ENCODE peak calls at places on chromosomes 13 and 19, in four cellular contexts. K, D, I and T are unnamed samples.
A peak's percentile ranks its signal among the peaks of the same experiment; 100 is the strongest.

GRCh38 chr13:110812869-110813645 is 99.6 kb downstream of the ING1 start:
- DNase-seq in D (peak; percentile 41), K (no peak), I (no peak), T (no peak)

GRCh38 chr19:12603714-12604113 is 6.9 kb downstream of the ZNF490 start:
- DNase-seq in K (peak; percentile 69), I (no peak), D (no peak), T (no peak)

GRCh38 chr13:20514866-20515265 is 10.8 kb downstream of the CRYL1 start:
- DNase-seq in K (no peak), D (no peak), I (no peak), T (no peak)

GRCh38 chr13:36329355-36329754 is 16.8 kb downstream of the SPART start:
- DNase-seq in K (no peak), D (no peak), I (no peak), T (no peak)

GRCh38 chr19:29372921-29373797 is 152.6 kb upstream of the VSTM2B start:
- DNase-seq in I (no peak), K (no peak), D (peak; percentile 27), T (no peak)

GRCh38 chr13:31168166-31168565 is 6.5 kb upstream of the HSPH1 start:
- DNase-seq in I (no peak), K (no peak), D (no peak), T (no peak)

GRCh38 chr19:28964500-28964899 is 248.5 kb downstream of the UQCRFS1 start:
- DNase-seq in K (no peak), I (no peak), D (no peak), T (no peak)

GRCh38 chr13:67736646-67737420 is 506.7 kb upstream of the PCDH9 start:
- DNase-seq in K (no peak), D (no peak), I (peak; percentile 5), T (peak; percentile 66)

GRCh38 chr13:111114362-111115050 is 604 bp upstream of the ARHGEF7 start:
- DNase-seq in D (no peak), K (no peak), I (no peak), T (no peak)

GRCh38 chr19:18414504-18415176 is 4.6 kb upstream of the SSBP4 start:
- DNase-seq in K (no peak), D (no peak), I (no peak), T (no peak)

GRCh38 chr19:18412610-18413239 is 6.5 kb upstream of the SSBP4 start:
- DNase-seq in I (no peak), D (no peak), K (no peak), T (no peak)

GRCh38 chr19:18416778-18417249 is 2.4 kb upstream of the SSBP4 start:
- DNase-seq in I (peak; percentile 70), K (no peak), D (peak; percentile 86), T (no peak)

GRCh38 chr19:18417250-18418033 is 1.8 kb upstream of the SSBP4 start:
- DNase-seq in I (peak; percentile 63), D (peak; percentile 85), K (no peak), T (no peak)

GRCh38 chr19:18415177-18415867 is 3.9 kb upstream of the SSBP4 start:
- DNase-seq in D (no peak), I (no peak), K (no peak), T (no peak)
- H3K4me3 ChIP-seq in D (no peak overlapping the region), I (no peak overlapping the region), K (peak overlapping the region; percentile 59), T (no peak overlapping the region)

DNA sequence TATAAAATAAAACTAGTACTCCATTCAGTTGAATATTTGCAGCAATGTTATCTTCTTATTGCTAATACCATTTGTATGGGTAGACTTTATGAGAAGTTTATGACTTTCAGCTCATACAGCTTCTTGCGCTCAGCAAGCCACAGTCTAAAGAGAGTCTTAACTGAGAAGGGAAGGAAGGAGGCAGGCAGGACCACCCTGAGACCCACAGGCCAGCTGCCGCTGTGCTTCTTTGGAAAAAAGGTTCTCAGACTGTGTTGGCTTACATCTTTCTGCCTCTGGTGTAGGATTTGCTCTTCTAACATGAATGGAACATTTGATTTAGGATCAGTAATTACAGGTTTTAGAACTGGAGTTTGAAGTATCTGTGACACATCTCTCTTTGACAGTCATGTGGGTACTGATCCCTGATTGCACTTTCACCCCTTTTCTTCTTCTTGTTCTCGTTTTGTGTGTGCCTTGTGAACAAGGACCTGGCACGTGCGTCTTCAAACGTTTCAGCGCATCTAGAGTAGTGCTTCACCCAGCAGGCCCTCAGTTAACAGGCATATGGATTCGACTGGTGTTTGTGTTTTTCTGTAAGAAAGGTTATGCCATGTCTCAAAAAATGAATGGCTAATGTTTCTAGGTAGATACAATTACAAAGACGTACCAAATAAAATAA is 7.1 kb upstream of the GPR18 start:
- DNase-seq in D (no peak), K (no peak), I (no peak), T (no peak)
- TF ChIP-seq SUZ12 in D (no peak), K (no peak), I (no peak), T (no peak)

GRCh38 chr13:95168191-95168590 is 133.1 kb downstream of the ABCC4 start:
- DNase-seq in I (no peak), K (no peak), D (no peak), T (no peak)
- H3K9me3 ChIP-seq in I (no peaks in the 10 kb centered on the region), K (no peaks in the 10 kb centered on the region), D (no peaks in the 10 kb centered on the region), T (no peaks in the 10 kb centered on the region)

GRCh38 chr19:40442328-40443130 is 1.6 kb downstream of the SERTAD3 start:
- DNase-seq in K (no peak), I (no peak), D (no peak), T (no peak)
- H3K4me3 ChIP-seq in K (peak overlapping the region; percentile 91), I (peak overlapping the region; percentile 72), D (peak overlapping the region; percentile 97), T (peak overlapping the region; percentile 51)

DNA sequence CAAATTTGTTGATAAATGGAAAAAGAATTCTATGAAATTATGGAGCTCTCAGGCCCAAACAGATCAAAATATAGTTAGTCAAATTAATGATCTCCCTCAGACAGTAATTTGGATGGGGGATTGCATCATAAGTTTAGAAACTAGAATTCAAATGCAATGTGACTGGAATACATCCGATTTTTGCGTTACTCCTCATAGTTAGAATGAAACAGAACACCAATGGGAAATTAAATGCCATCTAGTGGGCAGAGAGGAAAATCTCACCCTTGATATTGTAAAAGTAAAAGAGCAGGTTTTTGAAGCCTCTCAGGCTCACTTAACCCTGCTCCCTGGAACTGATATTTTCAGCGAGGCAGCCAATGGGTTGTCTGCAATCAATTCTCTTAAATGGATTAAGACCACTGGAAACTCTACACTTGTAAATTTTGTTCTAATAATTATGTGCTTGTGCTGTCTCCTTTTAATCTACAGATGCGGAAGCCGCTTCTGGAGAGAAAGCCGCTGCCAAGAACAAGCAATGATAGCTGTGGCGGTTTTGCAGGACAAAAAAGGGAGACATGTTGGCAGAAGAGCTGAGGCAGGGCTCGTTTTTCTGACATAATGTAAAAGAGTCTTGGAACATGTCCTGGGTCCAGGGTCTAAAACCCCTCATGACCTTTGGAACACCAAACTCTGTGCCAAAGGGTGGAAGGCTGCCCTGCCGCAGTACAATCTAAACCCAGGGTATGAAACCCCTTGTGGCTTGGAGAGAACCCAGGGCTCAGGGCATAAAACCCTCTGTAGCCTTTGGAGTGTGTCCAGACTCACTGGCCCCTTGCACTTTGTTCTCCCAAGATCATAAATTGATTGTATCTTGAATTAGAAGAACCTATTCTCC is 12.9 kb downstream of the ZNF417 start:
- DNase-seq in K (no peak), I (peak; percentile 40), D (no peak), T (no peak)
- TF ChIP-seq SUZ12 in K (no peak), I (no peak), D (no peak), T (no peak)

GRCh38 chr19:21921691-21922180 is 85.8 kb upstream of the ZNF43 start:
- DNase-seq in K (no peak), I (no peak), D (no peak), T (no peak)

DNA sequence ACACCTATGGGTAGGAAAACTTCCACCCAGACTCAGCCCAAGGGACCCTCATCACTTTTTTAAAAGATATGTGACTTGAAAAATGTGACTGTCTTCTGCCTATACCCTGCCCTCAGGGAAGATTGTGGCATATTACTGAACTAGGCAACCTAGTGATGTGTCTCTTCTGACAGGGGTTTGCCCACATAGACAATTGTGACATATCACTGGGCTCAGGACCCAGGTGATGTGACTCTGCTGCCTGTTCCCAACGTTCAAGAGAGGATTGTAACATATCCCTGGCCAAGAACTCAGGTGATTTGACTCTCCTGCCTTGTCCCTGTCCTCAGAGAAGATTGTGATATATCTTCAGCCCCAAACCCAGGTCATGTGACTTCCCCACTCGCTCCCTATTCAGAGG is 86.3 kb upstream of the ZNF43 start:
- DNase-seq in K (no peak), D (no peak), I (no peak), T (no peak)
- H3K9me3 ChIP-seq in K (no peaks in the 10 kb centered on the region), D (peaks cover 76% of the 10 kb centered on the region), I (peaks cover 96% of the 10 kb centered on the region), T (peaks cover 9% of the 10 kb centered on the region)

GRCh38 chr19:1277061-1277460 is 1.7 kb downstream of the FAM174C start:
- DNase-seq in K (no peak), I (no peak), D (no peak), T (no peak)
- H3K4me3 ChIP-seq in K (peak overlapping the region; percentile 85), I (no peak overlapping the region), D (no peak overlapping the region), T (peak overlapping the region; percentile 97)

GRCh38 chr13:53341144-53341510 is 312.5 kb downstream of the OLFM4 start:
- DNase-seq in I (no peak), K (no peak), D (no peak), T (no peak)
- TF ChIP-seq SUZ12 in I (no peak), K (no peak), D (no peak), T (no peak)